ENCODE peak calls at places on chromosome 1, in eight cellular contexts. One of them, this sample, is unnamed.
A peak's percentile ranks its signal among the peaks of the same experiment; 100 is the strongest.

GRCh38 chr1:243474906-243475305 is 219.1 kb downstream of the SDCCAG8 start:
- DNase-seq in sigmoid colon: no peak
- DNase-seq in IMR-90: no peak
- DNase-seq in pancreas: no peak
- DNase-seq in thyroid gland: no peak
- DNase-seq in testis: no peak
- DNase-seq in transverse colon: no peak
- DNase-seq in PC-9: no peak
- DNase-seq in this sample: no peak

GRCh38 chr1:116521186-116521585 is 49.6 kb downstream of the CD58 start:
- DNase-seq in pancreas: no peak
- DNase-seq in thyroid gland: no peak
- DNase-seq in PC-9: no peak
- DNase-seq in testis: no peak
- DNase-seq in IMR-90: peak; percentile 41
- DNase-seq in transverse colon: no peak
- DNase-seq in sigmoid colon: no peak
- DNase-seq in this sample: no peak

GRCh38 chr1:51313961-51314777 is 16.2 kb downstream of the TTC39A start:
- DNase-seq in transverse colon: peak; percentile 35
- DNase-seq in IMR-90: peak; percentile 87
- DNase-seq in thyroid gland: no peak
- DNase-seq in testis: no peak
- DNase-seq in PC-9: peak; percentile 93
- DNase-seq in pancreas: no peak
- DNase-seq in sigmoid colon: no peak
- DNase-seq in this sample: no peak

GRCh38 chr1:21594935-21595897 is 73.9 kb downstream of the RAP1GAP start:
- DNase-seq in PC-9: no peak
- DNase-seq in IMR-90: peak; percentile 36
- DNase-seq in pancreas: no peak
- DNase-seq in sigmoid colon: no peak
- DNase-seq in testis: peak; percentile 85
- DNase-seq in transverse colon: peak; percentile 49
- DNase-seq in thyroid gland: peak; percentile 54
- DNase-seq in this sample: no peak

GRCh38 chr1:97806996-97807395 is 113.8 kb downstream of the DPYD start:
- DNase-seq in pancreas: no peak
- DNase-seq in testis: no peak
- DNase-seq in IMR-90: no peak
- DNase-seq in PC-9: peak; percentile 13
- DNase-seq in thyroid gland: no peak
- DNase-seq in transverse colon: no peak
- DNase-seq in sigmoid colon: no peak
- DNase-seq in this sample: no peak

GRCh38 chr1:27585684-27586083 is 18.3 kb downstream of the AHDC1 start:
- DNase-seq in PC-9: no peak
- DNase-seq in IMR-90: no peak
- DNase-seq in pancreas: no peak
- DNase-seq in sigmoid colon: no peak
- DNase-seq in thyroid gland: no peak
- DNase-seq in testis: no peak
- DNase-seq in transverse colon: no peak
- DNase-seq in this sample: no peak

GRCh38 chr1:63155437-63155836 is 166.9 kb upstream of the FOXD3 start:
- DNase-seq in IMR-90: no peak
- DNase-seq in sigmoid colon: no peak
- DNase-seq in testis: no peak
- DNase-seq in PC-9: no peak
- DNase-seq in transverse colon: no peak
- DNase-seq in pancreas: no peak
- DNase-seq in thyroid gland: no peak
- DNase-seq in this sample: no peak

GRCh38 chr1:89519779-89520358 is 4.8 kb upstream of the LRRC8B start:
- DNase-seq in sigmoid colon: no peak
- DNase-seq in testis: peak; percentile 51
- DNase-seq in PC-9: no peak
- DNase-seq in thyroid gland: no peak
- DNase-seq in transverse colon: peak; percentile 17
- DNase-seq in pancreas: no peak
- DNase-seq in IMR-90: peak; percentile 42
- DNase-seq in this sample: no peak

GRCh38 chr1:193322218-193322617 is 135.8 kb upstream of the B3GALT2 start:
- DNase-seq in thyroid gland: no peak
- DNase-seq in sigmoid colon: no peak
- DNase-seq in transverse colon: no peak
- DNase-seq in PC-9: peak; percentile 48
- DNase-seq in IMR-90: peak; percentile 84
- DNase-seq in testis: no peak
- DNase-seq in pancreas: no peak
- DNase-seq in this sample: no peak

GRCh38 chr1:114176366-114176765 is 22.7 kb upstream of the SYT6 start:
- DNase-seq in sigmoid colon: no peak
- DNase-seq in IMR-90: no peak
- DNase-seq in thyroid gland: no peak
- DNase-seq in PC-9: no peak
- DNase-seq in transverse colon: no peak
- DNase-seq in pancreas: no peak
- DNase-seq in testis: no peak
- DNase-seq in this sample: no peak

GRCh38 chr1:246091477-246091876 is 415.6 kb downstream of the SMYD3 start:
- DNase-seq in testis: no peak
- DNase-seq in thyroid gland: no peak
- DNase-seq in PC-9: no peak
- DNase-seq in pancreas: no peak
- DNase-seq in transverse colon: no peak
- DNase-seq in IMR-90: peak; percentile 2
- DNase-seq in sigmoid colon: no peak
- DNase-seq in this sample: no peak

GRCh38 chr1:30707412-30708360 is 15.7 kb downstream of the MATN1 start:
- DNase-seq in IMR-90: peak; percentile 56
- DNase-seq in thyroid gland: peak; percentile 69
- DNase-seq in sigmoid colon: peak; percentile 87
- DNase-seq in PC-9: no peak
- DNase-seq in transverse colon: peak; percentile 72
- DNase-seq in pancreas: peak; percentile 64
- DNase-seq in testis: peak; percentile 80
- DNase-seq in this sample: peak; percentile 65

DNA sequence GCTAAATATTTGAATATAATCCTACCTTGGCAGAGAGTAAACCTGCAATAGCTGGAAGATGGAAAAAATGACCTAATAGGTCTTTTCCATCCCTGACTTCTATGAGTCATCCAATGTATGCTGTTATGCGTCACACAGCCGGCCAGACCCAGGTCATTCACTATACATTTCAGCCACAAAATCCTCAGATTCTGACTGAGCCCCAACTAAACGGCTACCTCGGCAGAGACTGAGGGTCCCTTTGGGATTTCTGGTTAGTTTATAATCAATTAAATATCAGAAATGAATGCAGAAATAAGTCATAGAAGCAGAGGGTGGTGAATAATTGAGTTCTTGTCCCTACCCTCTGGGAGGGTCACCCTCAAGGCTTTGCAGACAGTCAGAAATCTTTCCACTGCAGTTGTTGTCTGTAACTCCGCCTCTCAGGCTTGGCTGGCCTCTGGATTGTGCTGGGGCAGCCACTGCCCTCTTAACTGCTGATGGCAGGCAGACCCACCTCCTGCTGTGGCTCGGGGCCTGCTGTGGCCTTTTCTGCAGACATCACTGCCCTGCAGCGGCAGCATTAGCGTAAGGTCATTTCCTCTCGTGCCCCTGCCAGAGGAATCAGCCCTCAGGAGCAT is 240.5 kb downstream of the TGFB2 start:
- DNase-seq in IMR-90: peak; percentile 86
- DNase-seq in PC-9: peak; percentile 63
- DNase-seq in thyroid gland: peak; percentile 15
- DNase-seq in pancreas: no peak
- DNase-seq in testis: no peak
- DNase-seq in sigmoid colon: no peak
- DNase-seq in transverse colon: no peak
- DNase-seq in this sample: no peak
- TF ChIP-seq CTCF in IMR-90: no peak
- TF ChIP-seq CTCF in PC-9: no peak
- TF ChIP-seq CTCF in thyroid gland: no peak
- TF ChIP-seq CTCF in pancreas: no peak
- TF ChIP-seq CTCF in testis: no peak
- TF ChIP-seq CTCF in sigmoid colon: no peak
- TF ChIP-seq CTCF in transverse colon: no peak
- TF ChIP-seq CTCF in this sample: no peak

GRCh38 chr1:84888753-84889152 is 4.3 kb downstream of the LPAR3 start:
- DNase-seq in transverse colon: peak; percentile 26
- DNase-seq in sigmoid colon: no peak
- DNase-seq in PC-9: peak; percentile 37
- DNase-seq in IMR-90: no peak
- DNase-seq in thyroid gland: no peak
- DNase-seq in testis: no peak
- DNase-seq in pancreas: no peak
- DNase-seq in this sample: no peak

GRCh38 chr1:84896279-84896678 is 3.3 kb upstream of the LPAR3 start:
- DNase-seq in sigmoid colon: no peak
- DNase-seq in PC-9: no peak
- DNase-seq in testis: no peak
- DNase-seq in IMR-90: no peak
- DNase-seq in transverse colon: no peak
- DNase-seq in thyroid gland: no peak
- DNase-seq in pancreas: no peak
- DNase-seq in this sample: no peak

GRCh38 chr1:84890581-84890980 is 2.4 kb downstream of the LPAR3 start:
- DNase-seq in thyroid gland: no peak
- DNase-seq in sigmoid colon: no peak
- DNase-seq in transverse colon: no peak
- DNase-seq in pancreas: no peak
- DNase-seq in PC-9: no peak
- DNase-seq in testis: no peak
- DNase-seq in IMR-90: no peak
- DNase-seq in this sample: no peak

GRCh38 chr1:84889437-84889836 is 3.6 kb downstream of the LPAR3 start:
- DNase-seq in testis: no peak
- DNase-seq in pancreas: no peak
- DNase-seq in sigmoid colon: no peak
- DNase-seq in thyroid gland: no peak
- DNase-seq in transverse colon: no peak
- DNase-seq in IMR-90: no peak
- DNase-seq in PC-9: no peak
- DNase-seq in this sample: no peak

DNA sequence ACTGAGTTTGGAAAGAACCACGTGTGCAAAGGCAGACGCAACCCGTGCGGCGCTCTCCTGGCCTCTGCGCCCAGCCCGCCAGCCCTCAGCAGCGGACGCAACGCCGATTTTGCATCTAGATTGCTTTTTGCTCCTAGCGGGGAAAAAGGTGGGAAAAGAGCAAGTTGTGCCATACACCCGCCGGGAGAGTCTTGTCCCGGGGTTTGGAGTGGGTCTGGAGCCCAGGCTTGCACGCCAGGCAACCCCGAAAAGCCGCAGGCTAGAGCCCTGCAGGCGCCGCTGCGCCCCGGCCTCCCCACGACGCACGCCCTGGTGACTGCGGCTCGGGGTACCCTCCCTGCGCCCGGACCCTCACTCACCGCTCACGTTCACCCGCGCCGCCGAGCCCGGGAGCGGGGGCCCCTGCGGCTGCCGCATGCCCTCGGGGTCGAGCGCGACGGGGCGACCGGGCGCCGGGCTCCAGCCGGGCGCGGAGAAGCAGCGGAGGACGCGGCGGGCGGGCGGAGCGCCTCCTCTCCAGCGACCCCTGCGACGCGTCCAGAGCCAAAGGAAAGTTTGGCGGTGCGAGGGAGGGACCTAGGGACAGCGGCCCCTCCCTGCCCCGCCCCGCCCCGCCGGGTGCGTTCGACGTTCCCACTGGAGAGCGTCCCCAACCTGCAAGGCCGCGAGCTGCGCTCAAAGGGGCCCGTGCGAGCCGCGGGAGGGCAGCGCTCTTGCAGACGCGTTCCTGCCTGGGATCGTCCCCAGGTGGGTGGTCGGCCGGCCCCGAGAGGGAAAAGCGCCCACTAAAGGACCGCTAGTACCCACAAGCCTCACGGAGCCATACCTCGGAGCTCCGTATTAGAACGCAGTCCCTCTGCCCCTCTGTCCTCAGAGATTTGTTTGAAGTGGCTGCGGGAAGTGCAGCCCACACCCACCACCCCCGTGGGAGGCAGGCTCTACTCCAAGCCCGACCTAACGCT is at the start of gene LPAR3:
- DNase-seq in thyroid gland: peak; percentile 13
- DNase-seq in sigmoid colon: no peak
- DNase-seq in IMR-90: no peak
- DNase-seq in transverse colon: peak; percentile 51
- DNase-seq in testis: peak; percentile 84
- DNase-seq in pancreas: peak; percentile 78
- DNase-seq in PC-9: no peak
- DNase-seq in this sample: no peak
- H3K27ac ChIP-seq in thyroid gland: no peak within 1 kb of the TSS
- H3K27ac ChIP-seq in sigmoid colon: no peak within 1 kb of the TSS
- H3K27ac ChIP-seq in IMR-90: no peak within 1 kb of the TSS
- H3K27ac ChIP-seq in transverse colon: no peak within 1 kb of the TSS
- H3K27ac ChIP-seq in testis: peak within 1 kb of the TSS; percentile 50
- H3K27ac ChIP-seq in pancreas: no peak within 1 kb of the TSS
- H3K27ac ChIP-seq in PC-9: no peak within 1 kb of the TSS
- H3K27ac ChIP-seq in this sample: no peak within 1 kb of the TSS

DNA sequence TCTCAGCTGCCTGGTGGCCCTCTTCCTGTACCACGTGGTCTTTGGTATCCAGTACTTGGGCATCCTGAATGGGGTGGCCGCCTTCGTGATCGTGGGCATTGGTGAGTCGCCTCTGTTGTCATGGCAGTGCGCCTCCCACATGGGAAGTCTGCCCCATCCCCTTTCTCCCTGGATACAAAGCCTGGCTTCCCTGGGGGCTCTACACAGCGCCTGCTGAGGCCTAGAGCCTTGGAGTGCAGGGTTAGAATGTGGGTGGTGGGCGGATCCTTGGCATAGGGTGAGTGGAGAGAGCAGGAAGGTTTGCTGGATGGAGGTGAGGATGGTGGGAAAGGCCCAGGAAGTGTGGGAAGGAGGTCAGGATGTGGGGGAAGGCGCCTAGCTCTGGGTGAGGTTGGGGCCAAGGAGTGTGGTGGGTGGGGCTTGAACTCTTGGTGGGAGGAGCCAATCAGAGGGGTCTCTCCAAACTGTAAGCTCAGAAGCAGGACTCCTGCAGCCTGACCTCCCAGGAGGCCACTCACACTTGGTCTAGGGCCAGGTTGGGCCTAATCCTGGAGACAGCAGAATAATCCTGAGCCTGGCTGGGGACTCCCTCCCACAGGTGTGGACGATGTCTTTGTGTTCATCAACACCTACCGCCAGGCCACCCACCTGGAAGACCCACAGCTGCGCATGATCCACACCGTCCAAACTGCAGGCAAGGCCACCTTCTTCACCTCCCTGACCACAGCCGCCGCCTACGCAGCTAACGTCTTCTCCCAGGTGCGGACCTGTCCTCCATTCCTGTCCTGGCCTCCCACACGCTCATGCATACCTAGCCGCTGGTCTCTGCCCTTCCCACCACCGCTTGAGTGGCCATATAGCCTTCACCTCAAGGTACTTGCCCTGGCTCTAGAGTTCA is 36.7 kb downstream of the DISP3 start:
- DNase-seq in pancreas: no peak
- DNase-seq in IMR-90: no peak
- DNase-seq in PC-9: no peak
- DNase-seq in thyroid gland: no peak
- DNase-seq in sigmoid colon: peak; percentile 50
- DNase-seq in transverse colon: no peak
- DNase-seq in testis: no peak
- DNase-seq in this sample: no peak
- H3K4me3 ChIP-seq in pancreas: no peak overlapping the region
- H3K4me3 ChIP-seq in IMR-90: no peak overlapping the region
- H3K4me3 ChIP-seq in PC-9: no peak overlapping the region
- H3K4me3 ChIP-seq in thyroid gland: no peak overlapping the region
- H3K4me3 ChIP-seq in sigmoid colon: no peak overlapping the region
- H3K4me3 ChIP-seq in transverse colon: no peak overlapping the region
- H3K4me3 ChIP-seq in testis: no peak overlapping the region
- H3K4me3 ChIP-seq in this sample: no peak overlapping the region

GRCh38 chr1:150213170-150214098 is 22.5 kb downstream of the ANP32E start:
- DNase-seq in testis: peak; percentile 97
- DNase-seq in pancreas: peak; percentile 94
- DNase-seq in PC-9: peak; percentile 84
- DNase-seq in sigmoid colon: peak; percentile 99
- DNase-seq in IMR-90: peak; percentile 84
- DNase-seq in transverse colon: peak; percentile 95
- DNase-seq in thyroid gland: peak; percentile 97
- DNase-seq in this sample: peak; percentile 97
- TF ChIP-seq CTCF in testis: no peak
- TF ChIP-seq CTCF in pancreas: no peak
- TF ChIP-seq CTCF in PC-9: peak; percentile 60
- TF ChIP-seq CTCF in sigmoid colon: no peak
- TF ChIP-seq CTCF in IMR-90: peak; percentile 28
- TF ChIP-seq CTCF in transverse colon: peak; percentile 22
- TF ChIP-seq CTCF in thyroid gland: no peak
- TF ChIP-seq CTCF in this sample: peak; percentile 23